ENCODE peak calls at places on chromosome 5, in four cellular contexts. One of them, this sample, is unnamed.

GRCh38 chr5:68848086-68848485 is 245.7 kb upstream of the SLC30A5 start:
- DNase-seq in heart right ventricle: no peak
- DNase-seq in hepatocyte: no peak
- DNase-seq in GM12864: no peak
- DNase-seq in this sample: no peak

GRCh38 chr5:168312606-168313297 is 21.3 kb downstream of the WWC1 start:
- DNase-seq in heart right ventricle: no peak
- DNase-seq in hepatocyte: no peak
- DNase-seq in GM12864: no peak
- DNase-seq in this sample: no peak

GRCh38 chr5:54013556-54014157 is 296.7 kb downstream of the ARL15 start:
- DNase-seq in heart right ventricle: no peak
- DNase-seq in hepatocyte: peak; percentile 32
- DNase-seq in GM12864: no peak
- DNase-seq in this sample: peak; percentile 1

GRCh38 chr5:158430166-158430828 is 571.4 kb upstream of the CLINT1 start:
- DNase-seq in heart right ventricle: no peak
- DNase-seq in hepatocyte: no peak
- DNase-seq in GM12864: no peak
- DNase-seq in this sample: peak; percentile 10

GRCh38 chr5:133801955-133802751 is 166.3 kb downstream of the C5orf15 start:
- DNase-seq in heart right ventricle: peak; percentile 50
- DNase-seq in hepatocyte: peak; percentile 69
- DNase-seq in GM12864: no peak
- DNase-seq in this sample: no peak

GRCh38 chr5:150918613-150919012 is 13.8 kb upstream of the ZNF300 start:
- DNase-seq in heart right ventricle: no peak
- DNase-seq in hepatocyte: no peak
- DNase-seq in GM12864: no peak
- DNase-seq in this sample: no peak

GRCh38 chr5:68522863-68523262 is 307.3 kb downstream of the PIK3R1 start:
- DNase-seq in heart right ventricle: no peak
- DNase-seq in hepatocyte: peak; percentile 28
- DNase-seq in GM12864: no peak
- DNase-seq in this sample: no peak

GRCh38 chr5:117856706-117857105 is 1131.6 kb downstream of the DTWD2 start:
- DNase-seq in heart right ventricle: no peak
- DNase-seq in hepatocyte: no peak
- DNase-seq in GM12864: no peak
- DNase-seq in this sample: no peak

GRCh38 chr5:174571662-174572397 is 152.6 kb upstream of the MSX2 start:
- DNase-seq in heart right ventricle: peak; percentile 77
- DNase-seq in hepatocyte: peak; percentile 92
- DNase-seq in GM12864: no peak
- DNase-seq in this sample: no peak

GRCh38 chr5:29550523-29550922 is 1643.0 kb upstream of the CDH6 start:
- DNase-seq in heart right ventricle: no peak
- DNase-seq in hepatocyte: no peak
- DNase-seq in GM12864: no peak
- DNase-seq in this sample: no peak

GRCh38 chr5:168706655-168707069 is 127.5 kb upstream of the PANK3 start:
- DNase-seq in heart right ventricle: peak; percentile 53
- DNase-seq in hepatocyte: peak; percentile 54
- DNase-seq in GM12864: no peak
- DNase-seq in this sample: peak; percentile 53

GRCh38 chr5:14266686-14267085 is 123.5 kb downstream of the TRIO start:
- DNase-seq in heart right ventricle: no peak
- DNase-seq in hepatocyte: no peak
- DNase-seq in GM12864: no peak
- DNase-seq in this sample: no peak

DNA sequence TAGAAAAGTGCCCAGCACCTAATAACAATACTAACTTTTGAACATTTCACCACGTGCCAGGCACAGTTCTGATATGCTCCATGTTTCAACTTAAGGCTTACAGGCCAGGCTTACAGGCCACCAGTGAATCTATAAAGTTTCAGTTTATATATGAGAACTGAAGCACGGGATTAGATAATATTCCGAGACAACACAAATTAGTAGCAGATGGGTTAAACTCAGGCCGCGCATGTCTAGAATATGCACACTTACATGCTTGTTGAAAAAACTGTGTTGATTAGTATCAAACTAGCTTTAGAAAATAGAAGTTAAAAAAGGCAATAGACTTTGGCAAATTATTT is 587.9 kb downstream of the MTRR start:
- DNase-seq in heart right ventricle: no peak
- DNase-seq in hepatocyte: no peak
- DNase-seq in GM12864: no peak
- DNase-seq in this sample: no peak
- H3K4me3 ChIP-seq in heart right ventricle: no peak overlapping the region
- H3K4me3 ChIP-seq in hepatocyte: no peak overlapping the region
- H3K4me3 ChIP-seq in GM12864: peak overlapping the region; percentile 81
- H3K4me3 ChIP-seq in this sample: no peak overlapping the region

DNA sequence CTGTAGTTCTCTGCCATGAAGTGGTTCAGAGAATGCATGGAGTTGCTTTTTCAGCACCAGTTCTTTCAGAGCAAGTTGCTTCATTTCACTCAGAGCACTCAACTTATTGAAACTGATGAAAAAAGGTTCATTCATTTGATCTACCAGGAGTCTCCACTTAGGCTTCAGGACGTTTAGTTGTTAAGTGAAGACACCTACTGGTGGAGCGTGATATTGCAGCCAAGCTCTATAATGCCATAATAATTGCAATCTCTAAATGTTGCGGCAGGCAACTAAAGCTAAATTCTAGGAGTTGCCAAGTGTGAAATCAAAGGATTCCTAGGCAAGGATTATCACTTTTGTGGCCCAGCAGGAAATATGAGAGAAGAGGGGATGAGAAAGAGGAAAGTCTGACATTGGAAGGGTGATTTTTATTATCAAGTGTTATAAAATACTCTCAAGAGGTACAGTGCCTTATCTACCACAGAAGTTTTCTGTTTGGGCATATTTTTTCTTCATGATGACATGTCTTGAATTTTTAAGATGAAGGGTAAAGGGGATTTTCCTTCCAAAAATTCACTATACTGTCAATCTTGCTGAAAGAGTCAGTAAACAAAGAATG is 83.6 kb downstream of the SH3PXD2B start:
- DNase-seq in heart right ventricle: no peak
- DNase-seq in hepatocyte: peak; percentile 42
- DNase-seq in GM12864: peak; percentile 44
- DNase-seq in this sample: peak; percentile 83
- TF ChIP-seq CTCF in heart right ventricle: peak; percentile 72
- TF ChIP-seq CTCF in hepatocyte: peak; percentile 43
- TF ChIP-seq CTCF in GM12864: peak; percentile 85
- TF ChIP-seq CTCF in this sample: peak; percentile 65

DNA sequence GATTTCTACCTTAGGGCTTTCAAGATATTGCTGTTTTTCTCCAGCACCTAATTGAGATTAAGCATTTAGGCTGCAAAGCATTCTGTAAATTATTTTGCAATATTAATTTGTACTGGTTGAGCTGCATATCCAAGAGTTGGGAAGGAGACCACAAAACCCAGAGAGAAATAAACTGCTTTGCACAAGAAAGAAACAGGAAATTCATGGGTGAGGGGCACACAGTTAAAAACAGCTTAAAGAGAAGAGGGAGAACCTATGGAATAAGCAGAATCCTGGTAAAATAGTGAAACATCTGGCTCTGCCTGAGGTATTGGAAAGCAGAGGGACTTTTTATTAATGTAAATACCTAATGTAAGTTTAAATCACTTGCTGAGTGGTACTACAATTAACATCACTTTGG is 243.0 kb downstream of the TMEM167A start:
- DNase-seq in heart right ventricle: no peak
- DNase-seq in hepatocyte: no peak
- DNase-seq in GM12864: no peak
- DNase-seq in this sample: no peak
- H3K4me3 ChIP-seq in heart right ventricle: no peak overlapping the region
- H3K4me3 ChIP-seq in hepatocyte: no peak overlapping the region
- H3K4me3 ChIP-seq in GM12864: no peak overlapping the region
- H3K4me3 ChIP-seq in this sample: no peak overlapping the region

GRCh38 chr5:100899675-100900074 is 3.4 kb downstream of the ST8SIA4 start:
- DNase-seq in heart right ventricle: no peak
- DNase-seq in hepatocyte: no peak
- DNase-seq in GM12864: no peak
- DNase-seq in this sample: peak; percentile 23

GRCh38 chr5:100898504-100899346 is 4.4 kb downstream of the ST8SIA4 start:
- DNase-seq in heart right ventricle: no peak
- DNase-seq in hepatocyte: no peak
- DNase-seq in GM12864: no peak
- DNase-seq in this sample: peak; percentile 64

GRCh38 chr5:100901851-100902341 is 1.2 kb downstream of the ST8SIA4 start:
- DNase-seq in heart right ventricle: peak; percentile 66
- DNase-seq in hepatocyte: peak; percentile 12
- DNase-seq in GM12864: no peak
- DNase-seq in this sample: peak; percentile 82

GRCh38 chr5:100900796-100901731 is 2.0 kb downstream of the ST8SIA4 start:
- DNase-seq in heart right ventricle: peak; percentile 76
- DNase-seq in hepatocyte: peak; percentile 70
- DNase-seq in GM12864: peak; percentile 89
- DNase-seq in this sample: peak; percentile 97

GRCh38 chr5:100900142-100900795 is 2.8 kb downstream of the ST8SIA4 start:
- DNase-seq in heart right ventricle: peak; percentile 40
- DNase-seq in hepatocyte: peak; percentile 28
- DNase-seq in GM12864: no peak
- DNase-seq in this sample: peak; percentile 85
- TF ChIP-seq CTCF in heart right ventricle: peak; percentile 49
- TF ChIP-seq CTCF in hepatocyte: peak; percentile 38
- TF ChIP-seq CTCF in GM12864: peak; percentile 59
- TF ChIP-seq CTCF in this sample: peak; percentile 55

GRCh38 chr5:21817668-21818419 is 1035.3 kb downstream of the CDH12 start:
- DNase-seq in heart right ventricle: no peak
- DNase-seq in hepatocyte: no peak
- DNase-seq in GM12864: no peak
- DNase-seq in this sample: no peak
- H3K4me3 ChIP-seq in heart right ventricle: no peak overlapping the region
- H3K4me3 ChIP-seq in hepatocyte: no peak overlapping the region
- H3K4me3 ChIP-seq in GM12864: no peak overlapping the region
- H3K4me3 ChIP-seq in this sample: no peak overlapping the region

GRCh38 chr5:140801494-140801841 is 611 bp downstream of the PCDHA3 start:
- DNase-seq in heart right ventricle: no peak
- DNase-seq in hepatocyte: no peak
- DNase-seq in GM12864: no peak
- DNase-seq in this sample: no peak
- TF ChIP-seq CTCF in heart right ventricle: no peak
- TF ChIP-seq CTCF in hepatocyte: no peak
- TF ChIP-seq CTCF in GM12864: no peak
- TF ChIP-seq CTCF in this sample: no peak

DNA sequence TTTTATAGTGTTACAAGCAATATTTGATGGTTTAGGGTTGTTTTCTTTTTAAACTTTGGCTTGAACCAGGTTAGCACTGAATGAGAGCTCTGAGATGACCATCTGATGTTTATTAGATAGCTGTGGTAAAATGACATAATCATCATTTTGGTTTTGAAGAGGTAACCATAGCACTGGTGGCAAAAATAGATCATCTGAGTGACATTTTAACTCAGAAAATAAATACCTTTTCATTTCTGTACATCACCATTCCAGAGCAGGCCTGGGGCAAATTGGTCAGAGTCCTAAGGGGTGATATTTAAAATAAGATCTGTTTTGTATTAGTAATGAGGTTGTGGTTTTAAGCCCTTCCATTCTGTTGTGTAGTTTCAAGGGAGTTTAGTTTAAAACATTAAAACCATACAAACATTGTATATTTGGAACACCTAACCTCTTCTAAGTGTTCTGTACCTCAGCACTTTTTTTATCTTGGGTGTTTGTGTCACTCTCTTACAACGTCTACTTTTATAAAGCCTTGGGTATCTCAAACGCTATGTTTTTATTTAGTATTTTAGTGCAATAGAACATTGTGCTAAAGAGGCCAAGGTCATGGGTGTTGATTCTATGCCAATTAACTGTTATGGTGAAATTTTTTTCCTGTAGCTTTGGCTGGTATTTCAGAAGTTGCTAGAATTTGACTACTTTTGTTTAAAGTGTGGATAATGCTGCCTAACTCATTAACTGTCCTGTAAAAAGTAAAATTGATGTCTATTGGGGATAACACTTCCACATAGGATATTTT is 166.1 kb downstream of the CD180 start:
- DNase-seq in heart right ventricle: no peak
- DNase-seq in hepatocyte: no peak
- DNase-seq in GM12864: no peak
- DNase-seq in this sample: no peak
- H3K4me3 ChIP-seq in heart right ventricle: no peak overlapping the region
- H3K4me3 ChIP-seq in hepatocyte: no peak overlapping the region
- H3K4me3 ChIP-seq in GM12864: no peak overlapping the region
- H3K4me3 ChIP-seq in this sample: no peak overlapping the region

GRCh38 chr5:144206136-144206535 is 35.5 kb downstream of the KCTD16 start:
- DNase-seq in heart right ventricle: no peak
- DNase-seq in hepatocyte: no peak
- DNase-seq in GM12864: no peak
- DNase-seq in this sample: no peak

GRCh38 chr5:144205141-144205551 is 34.5 kb downstream of the KCTD16 start:
- DNase-seq in heart right ventricle: no peak
- DNase-seq in hepatocyte: peak; percentile 66
- DNase-seq in GM12864: no peak
- DNase-seq in this sample: no peak

GRCh38 chr5:144209421-144209820 is 38.7 kb downstream of the KCTD16 start:
- DNase-seq in heart right ventricle: no peak
- DNase-seq in hepatocyte: no peak
- DNase-seq in GM12864: no peak
- DNase-seq in this sample: no peak

GRCh38 chr5:144203750-144204596 is 33.3 kb downstream of the KCTD16 start:
- DNase-seq in heart right ventricle: peak; percentile 41
- DNase-seq in hepatocyte: peak; percentile 79
- DNase-seq in GM12864: no peak
- DNase-seq in this sample: peak; percentile 70

DNA sequence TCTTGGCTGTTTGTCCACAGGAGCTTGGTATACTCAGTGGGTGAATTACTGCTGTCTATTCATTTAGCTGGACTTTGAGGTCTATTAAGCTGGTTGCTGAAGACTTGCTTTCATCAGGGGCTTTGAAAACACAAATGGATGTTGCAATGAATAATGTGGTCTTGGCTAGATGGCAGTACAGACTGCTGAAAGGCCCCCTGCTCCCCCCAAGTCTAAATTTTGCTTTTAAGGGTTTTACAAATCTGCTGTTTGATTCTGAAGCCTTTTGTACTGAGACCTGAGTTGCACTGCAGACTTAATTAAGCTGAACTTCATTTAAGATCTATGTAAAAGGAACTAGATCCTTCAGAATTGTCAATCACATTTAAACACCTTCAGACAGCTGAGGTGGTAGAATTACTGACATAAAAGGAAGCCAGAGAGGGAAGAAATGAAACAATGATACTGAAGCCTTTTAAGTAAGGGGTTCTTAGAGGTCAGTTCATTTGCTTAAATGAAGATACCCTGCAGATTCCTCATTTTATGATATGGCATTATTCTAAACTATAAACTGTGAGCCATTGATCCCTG is 37.3 kb downstream of the KCTD16 start:
- DNase-seq in heart right ventricle: no peak
- DNase-seq in hepatocyte: no peak
- DNase-seq in GM12864: no peak
- DNase-seq in this sample: no peak
- TF ChIP-seq CTCF in heart right ventricle: no peak
- TF ChIP-seq CTCF in hepatocyte: peak; percentile 46
- TF ChIP-seq CTCF in GM12864: no peak
- TF ChIP-seq CTCF in this sample: no peak

This sample was measured in GM12865.